ENCODE peak calls at places on chromosomes 4 and X, in seven cellular contexts. Y is body of pancreas, W is right cardiac atrium, C is GM23338, X is pancreas, R is tibial artery, B is keratinocyte. V is an unnamed sample.

GRCh38 chr4:95676190-95676589 is 127.4 kb upstream of the UNC5C start:
- DNase-seq in Y (no peak), W (no peak), C (no peak), X (no peak), R (no peak), B (no peak), V (no peak)

GRCh38 chr4:139633661-139634060 is 32.0 kb upstream of the MGST2 start:
- DNase-seq in Y (peak; percentile 56), W (peak; percentile 39), C (peak; percentile 64), X (no peak), R (no peak), B (no peak), V (no peak)

GRCh38 chr4:25873632-25874129 is 10.9 kb upstream of the SEL1L3 start:
- DNase-seq in Y (no peak), W (no peak), C (no peak), X (no peak), R (no peak), B (no peak), V (no peak)

GRCh38 chrX:132404266-132404665 is 84.6 kb downstream of the MBNL3 start:
- DNase-seq in Y (no peak), W (no peak), C (no peak), X (no peak), R (no peak), B (no peak), V (no peak)

GRCh38 chr4:173318648-173319211 is 15.4 kb downstream of the HMGB2 start:
- DNase-seq in Y (no peak), W (no peak), C (peak; percentile 35), X (no peak), R (no peak), B (no peak), V (no peak)

GRCh38 chr4:172726001-172726423 is 442.6 kb upstream of the GALNT7 start:
- DNase-seq in Y (no peak), W (no peak), C (no peak), X (no peak), R (no peak), B (no peak), V (no peak)

GRCh38 chr4:3433138-3433869 is 8.5 kb upstream of the HGFAC start:
- DNase-seq in Y (no peak), W (no peak), C (no peak), X (no peak), R (no peak), B (no peak), V (no peak)

GRCh38 chr4:169254546-169254983 is 16.2 kb downstream of the SH3RF1 start:
- DNase-seq in Y (peak; percentile 26), W (no peak), C (no peak), X (peak; percentile 37), R (no peak), B (no peak), V (no peak)

GRCh38 chr4:86587016-86587713 is 7.0 kb upstream of the PTPN13 start:
- DNase-seq in Y (no peak), W (no peak), C (no peak), X (no peak), R (no peak), B (no peak), V (no peak)

GRCh38 chr4:164396439-164396838 is 357.5 kb upstream of the SMIM31 start:
- DNase-seq in Y (no peak), W (no peak), C (peak; percentile 14), X (no peak), R (no peak), B (no peak), V (no peak)

GRCh38 chr4:47551682-47552081 is 66.6 kb downstream of the ATP10D start:
- DNase-seq in Y (no peak), W (no peak), C (no peak), X (no peak), R (no peak), B (no peak), V (no peak)

GRCh38 chrX:118864063-118864630 is 40.5 kb downstream of the ZCCHC12 start:
- DNase-seq in Y (no peak), W (no peak), C (no peak), X (no peak), R (no peak), B (no peak), V (no peak)

GRCh38 chr4:164109517-164109916 is 615.0 kb downstream of the TMA16 start:
- DNase-seq in Y (no peak), W (no peak), C (no peak), X (no peak), R (no peak), B (no peak), V (no peak)

GRCh38 chr4:102503301-102503746 is 2.2 kb downstream of the NFKB1 start:
- DNase-seq in Y (no peak), W (no peak), C (no peak), X (no peak), R (no peak), B (no peak), V (no peak)

GRCh38 chr4:1377606-1378261 is 28.5 kb downstream of the NKX1-1 start:
- DNase-seq in Y (peak; percentile 4), W (peak; percentile 11), C (no peak), X (no peak), R (peak; percentile 58), B (no peak), V (no peak)

GRCh38 chr4:134243742-134244713 is 42.4 kb upstream of the PABPC4L start:
- DNase-seq in Y (no peak), W (no peak), C (peak; percentile 7), X (no peak), R (peak; percentile 57), B (no peak), V (no peak)

GRCh38 chr4:19381068-19381467 is 870.6 kb upstream of the SLIT2 start:
- DNase-seq in Y (no peak), W (no peak), C (no peak), X (no peak), R (no peak), B (no peak), V (no peak)

GRCh38 chr4:1238676-1239000 is 10.3 kb downstream of the CTBP1 start:
- DNase-seq in Y (no peak), W (no peak), C (peak; percentile 0), X (no peak), R (peak; percentile 57), B (no peak), V (no peak)

GRCh38 chr4:3213661-3214250 is 35.2 kb upstream of the MSANTD1 start:
- DNase-seq in Y (peak; percentile 3), W (no peak), C (no peak), X (no peak), R (peak; percentile 33), B (no peak), V (no peak)

GRCh38 chr4:34432706-34433105 is 1811.6 kb downstream of the ARAP2 start:
- DNase-seq in Y (no peak), W (no peak), C (no peak), X (no peak), R (no peak), B (no peak), V (no peak)

DNA sequence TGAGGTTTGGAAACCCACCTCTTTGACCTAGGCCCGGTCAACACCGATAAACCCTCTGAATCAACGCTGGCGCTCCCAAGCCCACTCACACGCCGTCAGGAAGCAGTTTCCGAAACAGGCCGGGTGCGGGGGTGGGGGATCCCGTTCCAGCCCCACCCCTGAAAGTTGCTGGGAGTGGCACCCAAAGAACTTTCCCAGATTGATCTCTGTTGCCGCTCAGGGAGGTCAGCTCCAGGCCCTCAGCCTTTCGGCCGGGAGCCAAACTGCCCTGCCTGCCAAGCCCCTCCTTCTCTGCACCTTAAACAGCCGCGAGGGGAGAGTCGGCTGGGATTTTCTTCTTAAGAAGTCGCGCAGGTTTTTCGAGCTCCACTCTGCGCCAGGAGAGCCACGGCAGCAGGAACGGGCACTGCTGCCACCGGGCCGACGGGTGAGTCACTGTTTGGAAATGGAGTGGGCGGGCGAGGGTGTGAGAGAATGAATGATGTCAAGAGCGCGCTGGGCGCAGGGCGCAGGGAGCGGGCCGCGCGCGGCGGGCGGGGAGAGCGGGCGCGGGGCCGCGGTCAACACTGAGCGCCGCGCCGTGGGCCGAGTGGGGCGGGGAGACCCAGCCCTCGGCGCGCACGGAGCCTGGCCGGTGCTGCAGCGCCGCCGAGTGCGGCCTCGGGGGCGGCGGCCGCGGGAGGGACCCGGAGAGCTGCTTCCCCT is at the start of gene SGMS2:
- DNase-seq in Y (peak; percentile 93), W (peak; percentile 92), C (peak; percentile 69), X (peak; percentile 91), R (peak; percentile 95), B (peak; percentile 64), V (peak; percentile 93)
- H3K27ac ChIP-seq in Y (peak within 1 kb of the TSS; percentile 98), W (peak within 1 kb of the TSS; percentile 91), C (no peak within 1 kb of the TSS), X (peak within 1 kb of the TSS; percentile 98), R (peak within 1 kb of the TSS; percentile 90), B (peak within 1 kb of the TSS; percentile 92), V (peak within 1 kb of the TSS; percentile 97)

GRCh38 chr4:156593464-156593863 is 378.1 kb downstream of the PDGFC start:
- DNase-seq in Y (no peak), W (no peak), C (no peak), X (no peak), R (no peak), B (no peak), V (no peak)
- H3K4me3 ChIP-seq in Y (no peak overlapping the region), W (no peak overlapping the region), C (no peak overlapping the region), X (no peak overlapping the region), R (no peak overlapping the region), B (no peak overlapping the region), V (no peak overlapping the region)

GRCh38 chr4:81519428-81519775 is 47.7 kb upstream of the RASGEF1B start:
- DNase-seq in Y (no peak), W (no peak), C (no peak), X (no peak), R (no peak), B (no peak), V (no peak)
- H3K27ac ChIP-seq in Y (no peak overlapping the region), W (no peak overlapping the region), C (no peak overlapping the region), X (no peak overlapping the region), R (no peak overlapping the region), B (no peak overlapping the region), V (no peak overlapping the region)

GRCh38 chr4:55553442-55553841 is 6.7 kb upstream of the CLOCK start:
- DNase-seq in Y (peak; percentile 32), W (peak; percentile 28), C (peak; percentile 66), X (peak; percentile 15), R (no peak), B (no peak), V (peak; percentile 22)
- H3K4me3 ChIP-seq in Y (no peak overlapping the region), W (peak overlapping the region; percentile 41), C (no peak overlapping the region), X (no peak overlapping the region), R (peak overlapping the region; percentile 24), B (no peak overlapping the region), V (peak overlapping the region; percentile 56)

V was measured in psoas muscle.